ENCODE peak calls at places on chromosomes 13 and 19, in nine cellular contexts. D is MM.1S, G is OCI-LY7, T is SK-N-SH, N is hepatocyte, C is HCT116, A is GM23248, V is neural progenitor cell, O is PC-3. K is an unnamed sample.

GRCh38 chr19:41230067-41230857 is 11.2 kb downstream of the AXL start:
- DNase-seq in N (no peak), V (no peak), C (no peak), D (no peak), T (no peak), A (no peak), O (no peak), G (no peak), K (no peak)

GRCh38 chr13:25529425-25529824 is 157.7 kb downstream of the ATP8A2 start:
- DNase-seq in N (no peak), V (no peak), G (no peak), T (no peak), A (no peak), C (no peak), O (peak), D (no peak), K (no peak)

GRCh38 chr19:18543814-18544475 is 572 bp upstream of the FKBP8 start:
- DNase-seq in V (peak), N (peak), D (peak), C (peak), G (peak), A (peak), O (peak), T (no peak), K (peak)

GRCh38 chr13:99336750-99337149 is 29.6 kb upstream of the GPR183 start:
- DNase-seq in D (no peak), A (no peak), C (no peak), T (no peak), N (no peak), V (no peak), G (no peak), O (no peak), K (no peak)

GRCh38 chr13:112330479-112331407 is 45.4 kb upstream of the SPACA7 start:
- DNase-seq in D (no peak), A (no peak), O (no peak), G (no peak), N (no peak), V (no peak), T (no peak), C (no peak), K (peak)

GRCh38 chr13:79423801-79424642 is 18.0 kb upstream of the RBM26 start:
- DNase-seq in N (peak), O (peak), D (peak), G (peak), A (peak), T (peak), V (peak), C (peak), K (peak)

GRCh38 chr13:68369739-68370138 is 1139.6 kb upstream of the PCDH9 start:
- DNase-seq in G (no peak), T (no peak), O (peak), V (no peak), A (no peak), C (no peak), D (no peak), N (peak), K (peak)

GRCh38 chr19:34574704-34575103 is 93.1 kb downstream of the WTIP start:
- DNase-seq in A (no peak), T (no peak), G (peak), V (no peak), D (peak), C (no peak), N (no peak), O (no peak), K (no peak)

GRCh38 chr13:33676700-33677048 is 141.3 kb upstream of the RFC3 start:
- DNase-seq in N (peak), O (peak), T (peak), V (no peak), C (no peak), D (no peak), G (peak), A (peak), K (peak)

GRCh38 chr13:76596216-76596615 is 290.0 kb downstream of the KCTD12 start:
- DNase-seq in V (no peak), D (no peak), A (no peak), O (no peak), N (no peak), G (no peak), T (no peak), C (no peak), K (no peak)

GRCh38 chr19:22708983-22709382 is 74.9 kb downstream of the ZNF492 start:
- DNase-seq in O (no peak), N (no peak), C (no peak), D (no peak), A (no peak), T (no peak), V (no peak), G (no peak), K (no peak)

GRCh38 chr13:98504371-98504963 is 72.4 kb downstream of the STK24 start:
- DNase-seq in A (no peak), C (no peak), G (no peak), N (no peak), O (no peak), T (no peak), V (no peak), D (no peak), K (no peak)

GRCh38 chr13:28337196-28338045 is 157.5 kb downstream of the FLT1 start:
- DNase-seq in O (peak), V (no peak), T (no peak), G (no peak), C (no peak), D (no peak), N (no peak), A (peak), K (no peak)

GRCh38 chr13:28340272-28340793 is 154.6 kb downstream of the FLT1 start:
- DNase-seq in T (no peak), N (no peak), O (peak), A (peak), G (no peak), D (no peak), C (no peak), V (no peak), K (no peak)

GRCh38 chr13:28338742-28339141 is 156.2 kb downstream of the FLT1 start:
- DNase-seq in O (no peak), G (no peak), N (no peak), D (no peak), C (no peak), V (no peak), A (no peak), T (no peak), K (no peak)

GRCh38 chr13:28338202-28338601 is 156.7 kb downstream of the FLT1 start:
- DNase-seq in A (no peak), C (no peak), G (no peak), T (no peak), D (no peak), O (no peak), N (no peak), V (no peak), K (no peak)

GRCh38 chr13:28339419-28339818 is 155.5 kb downstream of the FLT1 start:
- DNase-seq in O (peak), D (no peak), G (no peak), N (no peak), V (no peak), A (peak), T (no peak), C (no peak), K (no peak)
- TF ChIP-seq EZH2phosphoT487 in O (no peak), D (no peak), G (no peak), N (no peak), V (no peak), A (no peak), T (no peak), C (no peak), K (no peak)

DNA sequence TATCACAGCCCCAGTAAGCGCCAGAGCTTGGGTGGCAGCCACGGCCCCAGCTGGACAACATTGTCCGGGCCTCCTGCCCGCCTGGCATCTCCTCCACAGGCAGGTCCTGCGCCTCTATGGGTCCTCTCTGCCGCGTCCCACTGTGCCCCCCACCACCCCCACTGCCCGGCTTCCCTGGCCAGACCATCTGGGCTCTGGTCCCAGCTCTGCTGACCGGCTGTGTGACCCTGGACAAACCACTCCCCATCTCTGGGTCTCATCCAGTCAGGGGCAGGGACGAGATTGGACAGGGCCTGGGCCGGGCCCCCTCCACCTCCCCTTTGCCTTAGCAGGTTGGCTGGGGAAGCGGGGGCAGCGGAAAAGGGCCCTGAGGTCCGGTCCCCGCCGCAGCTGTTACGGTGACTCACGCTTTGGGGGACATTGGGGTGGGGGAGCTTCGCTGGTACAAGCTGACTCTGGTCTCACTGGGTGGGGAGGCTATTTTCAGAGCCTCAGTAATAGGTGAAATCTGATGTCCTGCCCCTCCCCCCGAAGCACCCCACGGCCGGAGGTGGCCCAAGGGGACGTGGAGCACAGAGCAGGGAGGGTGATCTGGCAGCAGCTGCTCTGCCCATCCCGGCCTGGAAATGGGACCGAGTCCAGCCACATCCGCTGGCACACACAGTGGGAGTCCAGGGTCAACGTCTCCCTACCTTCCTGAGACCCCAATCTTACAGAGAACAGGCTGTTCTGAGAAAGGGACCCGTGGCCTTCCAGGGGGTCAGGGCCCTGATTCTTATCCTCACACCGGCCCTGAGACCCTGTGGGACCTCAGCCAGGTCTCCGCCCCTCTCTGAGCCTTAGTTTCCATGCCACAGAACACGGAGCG is 9.1 kb downstream of the NFIC start:
- DNase-seq in C (no peak), O (no peak), D (no peak), N (no peak), T (peak), A (peak), V (no peak), G (no peak), K (no peak)
- TF ChIP-seq EZH2phosphoT487 in C (no peak), O (no peak), D (no peak), N (no peak), T (no peak), A (no peak), V (no peak), G (no peak), K (no peak)

GRCh38 chr19:33193864-33194362 is at the start of gene LRP3:
- DNase-seq in C (no peak), D (no peak), A (peak), V (peak), N (peak), T (peak), O (peak), G (no peak), K (peak)
- TF ChIP-seq EZH2phosphoT487 in C (no peak), D (no peak), A (no peak), V (no peak), N (no peak), T (no peak), O (no peak), G (no peak), K (no peak)

DNA sequence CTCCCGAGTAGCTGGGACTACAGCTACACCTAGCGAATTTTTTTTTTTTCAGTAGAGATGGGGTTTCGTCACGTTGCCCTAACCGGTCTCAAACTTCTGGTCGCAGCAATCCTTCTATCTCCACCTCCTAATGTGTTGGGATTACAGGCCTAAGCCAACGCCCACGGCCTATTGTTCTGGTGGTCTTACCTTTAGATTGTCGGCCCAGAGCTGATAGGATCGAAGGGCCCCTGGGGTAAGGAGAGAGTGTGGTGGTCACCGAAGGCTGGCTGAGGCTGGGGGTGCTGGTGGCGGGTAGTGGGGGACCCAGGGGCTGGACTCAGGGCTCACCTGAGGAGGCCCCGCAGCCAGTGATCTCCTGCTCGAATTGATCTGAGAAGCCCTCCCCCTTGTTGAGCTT is 7.0 kb downstream of the CRB3 start:
- DNase-seq in A (no peak), V (peak), O (no peak), N (no peak), G (no peak), D (no peak), T (no peak), C (no peak), K (no peak)
- TF ChIP-seq EZH2phosphoT487 in A (no peak), V (no peak), O (no peak), N (no peak), G (no peak), D (no peak), T (no peak), C (no peak), K (no peak)

DNA sequence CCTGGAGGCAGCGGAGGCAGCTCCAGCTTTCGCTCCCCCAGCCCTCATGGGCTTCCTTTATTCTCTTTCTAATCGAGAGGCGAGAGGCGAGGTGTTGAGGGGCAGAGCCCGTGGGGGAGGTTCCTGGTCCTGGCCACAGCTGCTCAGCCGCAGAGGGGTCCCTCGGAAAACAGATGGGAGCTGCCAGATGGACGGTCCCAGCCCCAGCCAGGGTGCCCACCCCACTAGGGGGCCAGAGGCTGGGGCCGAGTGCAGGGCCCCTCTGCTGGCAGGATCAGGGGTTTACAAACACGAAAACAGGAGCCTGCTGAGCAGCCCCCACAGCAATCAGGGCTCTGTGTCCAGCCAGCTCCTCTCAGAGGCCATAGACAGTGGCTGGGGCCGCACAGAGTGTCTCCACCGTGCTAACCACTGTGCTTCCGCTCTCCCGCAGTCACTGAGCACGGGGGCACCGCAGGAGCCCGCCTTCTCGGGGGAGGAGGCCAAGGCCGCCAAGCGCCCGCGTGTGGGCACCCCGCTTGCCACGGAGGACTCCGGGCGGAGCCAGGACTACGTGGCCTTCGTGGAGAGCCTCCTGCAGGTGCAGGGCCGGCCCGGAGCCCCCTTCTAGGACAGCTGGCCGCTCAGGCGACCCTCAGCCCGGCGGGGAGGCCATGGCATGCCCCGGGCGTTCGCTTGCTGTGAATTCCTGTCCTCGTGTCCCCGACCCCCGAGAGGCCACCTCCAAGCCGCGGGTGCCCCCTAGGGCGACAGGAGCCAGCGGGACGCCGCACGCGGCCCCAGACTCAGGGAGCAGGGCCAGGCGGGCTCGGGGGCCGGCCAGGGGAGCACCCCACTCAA is 182.2 kb downstream of the KDM4B start:
- DNase-seq in V (no peak), N (no peak), C (no peak), D (no peak), O (no peak), A (no peak), T (peak), G (no peak), K (peak)
- TF ChIP-seq EZH2phosphoT487 in V (no peak), N (no peak), C (no peak), D (no peak), O (no peak), A (no peak), T (no peak), G (no peak), K (no peak)

K was measured in GM23338.